ENCODE peak calls at places on chromosomes 11 and 22, in four cellular contexts. One of them, this sample, is unnamed.

GRCh38 chr22:44775862-44776261 is 23.5 kb downstream of the ARHGAP8 start:
- DNase-seq in T-helper 9 cell: no peak
- DNase-seq in stimulated activated CD4-positive, alpha-beta T cell treated with anti-CD3 and anti-CD28 coated beads, Interleukin-1b, Interleukin-23, amount 100 ng/mL, for 1 hour: no peak
- DNase-seq in activated CD8-positive, alpha-beta memory T cell treated with anti-CD3 and anti-CD28 coated beads for 24 hours: no peak
- DNase-seq in this sample: no peak

GRCh38 chr11:121550247-121551132 is 97.7 kb upstream of the SORL1-AS1 start:
- DNase-seq in T-helper 9 cell: no peak
- DNase-seq in stimulated activated CD4-positive, alpha-beta T cell treated with anti-CD3 and anti-CD28 coated beads, Interleukin-1b, Interleukin-23, amount 100 ng/mL, for 1 hour: no peak
- DNase-seq in activated CD8-positive, alpha-beta memory T cell treated with anti-CD3 and anti-CD28 coated beads for 24 hours: no peak
- DNase-seq in this sample: no peak

GRCh38 chr11:32575070-32575469 is 8.6 kb upstream of the EIF3M start:
- DNase-seq in T-helper 9 cell: no peak
- DNase-seq in stimulated activated CD4-positive, alpha-beta T cell treated with anti-CD3 and anti-CD28 coated beads, Interleukin-1b, Interleukin-23, amount 100 ng/mL, for 1 hour: no peak
- DNase-seq in activated CD8-positive, alpha-beta memory T cell treated with anti-CD3 and anti-CD28 coated beads for 24 hours: no peak
- DNase-seq in this sample: no peak

GRCh38 chr22:41117127-41117965 is 25.0 kb downstream of the EP300 start:
- DNase-seq in T-helper 9 cell: no peak
- DNase-seq in stimulated activated CD4-positive, alpha-beta T cell treated with anti-CD3 and anti-CD28 coated beads, Interleukin-1b, Interleukin-23, amount 100 ng/mL, for 1 hour: no peak
- DNase-seq in activated CD8-positive, alpha-beta memory T cell treated with anti-CD3 and anti-CD28 coated beads for 24 hours: no peak
- DNase-seq in this sample: no peak

GRCh38 chr22:49994361-49995058 is 18.1 kb downstream of the IL17REL start:
- DNase-seq in T-helper 9 cell: no peak
- DNase-seq in stimulated activated CD4-positive, alpha-beta T cell treated with anti-CD3 and anti-CD28 coated beads, Interleukin-1b, Interleukin-23, amount 100 ng/mL, for 1 hour: no peak
- DNase-seq in activated CD8-positive, alpha-beta memory T cell treated with anti-CD3 and anti-CD28 coated beads for 24 hours: no peak
- DNase-seq in this sample: no peak

GRCh38 chr11:86818466-86819282 is 18.3 kb downstream of the PRSS23 start:
- DNase-seq in T-helper 9 cell: no peak
- DNase-seq in stimulated activated CD4-positive, alpha-beta T cell treated with anti-CD3 and anti-CD28 coated beads, Interleukin-1b, Interleukin-23, amount 100 ng/mL, for 1 hour: no peak
- DNase-seq in activated CD8-positive, alpha-beta memory T cell treated with anti-CD3 and anti-CD28 coated beads for 24 hours: no peak
- DNase-seq in this sample: peak

GRCh38 chr11:2468363-2469240 is 23.8 kb downstream of the KCNQ1 start:
- DNase-seq in T-helper 9 cell: no peak
- DNase-seq in stimulated activated CD4-positive, alpha-beta T cell treated with anti-CD3 and anti-CD28 coated beads, Interleukin-1b, Interleukin-23, amount 100 ng/mL, for 1 hour: no peak
- DNase-seq in activated CD8-positive, alpha-beta memory T cell treated with anti-CD3 and anti-CD28 coated beads for 24 hours: peak
- DNase-seq in this sample: no peak

GRCh38 chr11:7515544-7515943 is 1.7 kb downstream of the PPFIBP2 start:
- DNase-seq in T-helper 9 cell: no peak
- DNase-seq in stimulated activated CD4-positive, alpha-beta T cell treated with anti-CD3 and anti-CD28 coated beads, Interleukin-1b, Interleukin-23, amount 100 ng/mL, for 1 hour: no peak
- DNase-seq in activated CD8-positive, alpha-beta memory T cell treated with anti-CD3 and anti-CD28 coated beads for 24 hours: no peak
- DNase-seq in this sample: no peak

GRCh38 chr11:121591405-121592033 is 138.8 kb upstream of the SORL1-AS1 start:
- DNase-seq in T-helper 9 cell: peak
- DNase-seq in stimulated activated CD4-positive, alpha-beta T cell treated with anti-CD3 and anti-CD28 coated beads, Interleukin-1b, Interleukin-23, amount 100 ng/mL, for 1 hour: peak
- DNase-seq in activated CD8-positive, alpha-beta memory T cell treated with anti-CD3 and anti-CD28 coated beads for 24 hours: peak
- DNase-seq in this sample: peak

GRCh38 chr11:128694618-128695481 is 978 bp downstream of the FLI1 start:
- DNase-seq in T-helper 9 cell: no peak
- DNase-seq in stimulated activated CD4-positive, alpha-beta T cell treated with anti-CD3 and anti-CD28 coated beads, Interleukin-1b, Interleukin-23, amount 100 ng/mL, for 1 hour: no peak
- DNase-seq in activated CD8-positive, alpha-beta memory T cell treated with anti-CD3 and anti-CD28 coated beads for 24 hours: peak
- DNase-seq in this sample: no peak